ENCODE peak calls at places on chromosomes 3 and 15, in four cellular contexts. J is SK-N-SH, X is HepG2, G is K562. L is an unnamed sample.

GRCh38 chr3:153513236-153513635 is 351.2 kb downstream of the RAP2B start:
- DNase-seq in X (peak), J (no peak), G (no peak), L (peak)

GRCh38 chr15:27179789-27180188 is 208.8 kb downstream of the GABRG3 start:
- DNase-seq in J (no peak), G (peak), X (no peak), L (no peak)

GRCh38 chr15:56464893-56465520 is at the start of gene MNS1:
- DNase-seq in J (peak), G (peak), X (peak), L (peak)

GRCh38 chr15:37885651-37886050 is 48.8 kb upstream of the TMCO5A start:
- DNase-seq in J (no peak), X (no peak), G (no peak), L (no peak)

GRCh38 chr15:40047413-40048154 is 8.6 kb upstream of the SRP14 start:
- DNase-seq in J (no peak), G (no peak), X (no peak), L (no peak)

GRCh38 chr15:49813615-49814014 is 192.8 kb downstream of the DTWD1 start:
- DNase-seq in J (no peak), X (no peak), G (no peak), L (no peak)

GRCh38 chr3:74883690-74884089 is 269.2 kb upstream of the CNTN3 start:
- DNase-seq in X (peak), J (peak), G (no peak), L (peak)

GRCh38 chr3:107841864-107842263 is 249.0 kb downstream of the CD47 start:
- DNase-seq in G (no peak), J (no peak), X (no peak), L (no peak)

GRCh38 chr15:67807836-67808235 is 17.5 kb upstream of the SKOR1 start:
- DNase-seq in X (no peak), J (no peak), G (no peak), L (no peak)

GRCh38 chr3:39106281-39107055 is 959 bp downstream of the GORASP1 start:
- DNase-seq in G (no peak), X (no peak), J (peak), L (no peak)

GRCh38 chr15:85047271-85047948 is 65.8 kb downstream of the PDE8A start:
- DNase-seq in J (no peak), G (peak), X (peak), L (no peak)

GRCh38 chr3:128347282-128347681 is 119.4 kb downstream of the DNAJB8 start:
- DNase-seq in X (no peak), J (no peak), G (no peak), L (no peak)

GRCh38 chr15:33440911-33441310 is 130.1 kb downstream of the RYR3 start:
- DNase-seq in J (no peak), X (no peak), G (no peak), L (no peak)

GRCh38 chr3:5019411-5020261 is 40.4 kb downstream of the BHLHE40 start:
- DNase-seq in J (no peak), X (no peak), G (peak), L (no peak)

GRCh38 chr3:98550833-98551232 is 19.1 kb downstream of the GPR15 start:
- DNase-seq in X (no peak), J (no peak), G (no peak), L (no peak)

GRCh38 chr3:136042608-136043221 is 77.2 kb downstream of the PPP2R3A start:
- DNase-seq in G (peak), X (peak), J (peak), L (no peak)

GRCh38 chr3:11059090-11059798 is 66.7 kb downstream of the SLC6A1 start:
- DNase-seq in J (peak), G (peak), X (peak), L (peak)

GRCh38 chr15:53962646-53963561 is 15.3 kb upstream of the UNC13C start:
- DNase-seq in J (peak), X (peak), G (no peak), L (peak)

GRCh38 chr3:10233988-10234387 is 14.3 kb upstream of the TATDN2 start:
- DNase-seq in J (no peak), X (no peak), G (no peak), L (no peak)

GRCh38 chr3:48411041-48411588 is 18.8 kb downstream of the PLXNB1 start:
- DNase-seq in G (no peak), J (peak), X (no peak), L (peak)

GRCh38 chr3:197907196-197907595 is 42.8 kb upstream of the RPL35A start:
- DNase-seq in J (no peak), X (no peak), G (no peak), L (no peak)

GRCh38 chr15:38217181-38217580 is 35.5 kb upstream of the SPRED1 start:
- DNase-seq in X (no peak), J (no peak), G (no peak), L (no peak)

GRCh38 chr3:46162975-46163550 is 45.0 kb downstream of the CCR1 start:
- DNase-seq in G (no peak), X (peak), J (no peak), L (no peak)

GRCh38 chr15:47517737-47518136 is 199.6 kb upstream of the SEMA6D start:
- DNase-seq in G (no peak), J (no peak), X (no peak), L (no peak)

GRCh38 chr15:68276668-68277067 is 877 bp upstream of the FEM1B start:
- DNase-seq in G (no peak), J (no peak), X (no peak), L (no peak)

GRCh38 chr3:49173116-49173791 is 1.9 kb downstream of the KLHDC8B start:
- DNase-seq in G (peak), X (peak), J (peak), L (peak)

GRCh38 chr15:63528138-63528659 is 23.8 kb downstream of the USP3 start:
- DNase-seq in J (no peak), G (no peak), X (no peak), L (no peak)

GRCh38 chr15:25171111-25171811 is 216.5 kb downstream of the SNRPN start:
- DNase-seq in X (no peak), J (no peak), G (no peak), L (peak)

GRCh38 chr3:14329116-14329830 is 73.1 kb upstream of the SLC6A6 start:
- DNase-seq in X (no peak), G (no peak), J (no peak), L (peak)
- TF ChIP-seq FOXJ3 in X (no peak), G (no peak), J (no peak), L (no peak)

GRCh38 chr15:62270216-62270921 is 105.3 kb upstream of the C2CD4B start:
- DNase-seq in J (no peak), G (no peak), X (no peak), L (no peak)
- TF ChIP-seq FOXJ3 in J (no peak), G (no peak), X (no peak), L (no peak)

GRCh38 chr15:66566963-66567531 is 1.2 kb upstream of the LCTL start:
- DNase-seq in J (peak), G (peak), X (peak), L (peak)
- TF ChIP-seq FOXJ3 in J (no peak), G (no peak), X (no peak), L (no peak)

DNA sequence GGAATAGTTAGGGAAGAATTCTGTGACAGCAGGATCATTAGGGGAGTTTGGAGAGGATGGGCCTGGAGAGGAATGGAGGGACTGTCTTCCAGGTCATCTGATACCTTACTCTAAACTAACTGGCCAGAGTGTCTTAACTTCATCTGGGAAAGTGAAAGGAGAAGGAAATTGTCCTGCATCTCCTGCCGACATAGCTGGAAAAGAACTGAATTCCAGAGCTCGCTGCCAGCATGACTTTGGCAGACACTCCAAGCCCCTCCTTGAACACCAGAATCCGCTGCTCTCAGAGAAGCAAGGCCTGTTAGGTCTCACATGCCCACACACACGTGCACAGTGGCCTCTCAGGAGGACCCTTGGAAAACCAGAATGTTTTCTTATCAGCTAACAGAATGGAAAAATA is 10.5 kb downstream of the ABI3BP start:
- DNase-seq in J (no peak), X (no peak), G (no peak), L (no peak)
- TF ChIP-seq FOXJ3 in J (no peak), X (no peak), G (no peak), L (no peak)

DNA sequence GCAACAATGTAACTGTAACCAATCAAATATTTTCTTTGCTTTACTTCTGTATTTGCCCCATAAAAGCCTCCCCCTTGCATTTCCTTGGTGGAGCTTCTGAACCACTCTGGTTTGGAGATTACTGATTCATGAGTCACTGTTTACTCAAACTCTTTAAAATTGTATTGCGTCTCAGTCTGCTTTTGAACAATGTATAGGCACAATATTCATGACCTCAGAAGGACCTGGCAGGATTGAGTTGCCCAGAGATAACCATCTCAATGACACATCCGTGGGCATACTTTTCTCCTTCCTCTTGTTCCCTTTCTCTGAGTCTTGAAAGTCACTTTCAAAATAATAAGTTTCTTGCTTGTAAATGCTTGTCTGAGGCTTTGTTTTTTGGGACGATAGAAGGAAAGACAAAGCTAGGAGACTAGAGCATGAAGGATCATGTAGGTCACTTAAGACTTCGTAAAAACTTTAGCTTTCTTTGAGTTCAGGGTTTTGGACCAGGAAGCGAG is 57.1 kb upstream of the POU1F1 start:
- DNase-seq in J (no peak), G (no peak), X (peak), L (no peak)
- TF ChIP-seq FOXJ3 in J (no peak), G (no peak), X (no peak), L (no peak)

DNA sequence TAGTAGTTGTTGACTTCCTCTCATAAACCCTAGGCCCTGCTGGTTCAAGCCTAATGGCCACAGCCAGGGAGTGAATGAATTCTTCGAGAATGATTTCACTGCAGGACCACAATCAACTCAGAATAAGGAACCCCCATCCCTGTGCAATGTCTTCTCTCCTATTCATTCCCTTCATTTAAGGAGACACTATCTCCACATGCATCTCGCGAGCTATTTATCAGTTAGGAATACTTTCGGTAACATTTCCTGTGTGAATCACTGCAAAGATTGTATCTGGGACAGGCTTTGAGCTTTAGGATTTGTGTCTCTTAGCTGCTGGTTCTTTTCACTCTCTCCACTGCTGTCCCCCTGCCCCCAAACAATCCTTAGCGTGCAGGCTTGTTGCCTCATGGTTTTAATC is 94.4 kb downstream of the MYLK start:
- DNase-seq in J (no peak), X (no peak), G (no peak), L (no peak)
- TF ChIP-seq FOXJ3 in J (no peak), X (no peak), G (no peak), L (no peak)

GRCh38 chr15:65533057-65533752 is 2.9 kb downstream of the HACD3 start:
- DNase-seq in X (no peak), J (no peak), G (peak), L (no peak)

GRCh38 chr15:65529754-65530317 is 427 bp upstream of the HACD3 start:
- DNase-seq in J (no peak), G (no peak), X (no peak), L (no peak)

GRCh38 chr15:65535192-65535591 is 4.9 kb downstream of the HACD3 start:
- DNase-seq in X (no peak), J (no peak), G (no peak), L (no peak)

GRCh38 chr15:65530318-65531111 is at the start of gene HACD3:
- DNase-seq in J (peak), X (peak), G (peak), L (peak)

DNA sequence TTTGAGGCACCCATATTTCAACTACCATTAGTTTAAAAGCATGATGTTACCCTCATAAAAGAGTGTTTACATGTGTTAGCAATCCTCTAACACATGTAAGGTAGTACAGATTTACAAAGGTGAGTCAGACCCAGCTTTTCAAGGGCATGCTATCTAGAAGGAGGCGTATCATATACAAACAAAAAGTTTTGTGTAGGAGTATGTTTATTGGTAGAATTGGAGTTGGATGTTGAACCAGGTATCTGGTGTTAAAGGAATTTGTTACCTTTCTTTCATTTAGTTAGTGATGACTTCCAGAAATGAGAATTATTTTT is 2.4 kb downstream of the HACD3 start:
- DNase-seq in G (no peak), X (peak), J (no peak), L (no peak)
- TF ChIP-seq FOXJ3 in G (no peak), X (no peak), J (no peak), L (no peak)

DNA sequence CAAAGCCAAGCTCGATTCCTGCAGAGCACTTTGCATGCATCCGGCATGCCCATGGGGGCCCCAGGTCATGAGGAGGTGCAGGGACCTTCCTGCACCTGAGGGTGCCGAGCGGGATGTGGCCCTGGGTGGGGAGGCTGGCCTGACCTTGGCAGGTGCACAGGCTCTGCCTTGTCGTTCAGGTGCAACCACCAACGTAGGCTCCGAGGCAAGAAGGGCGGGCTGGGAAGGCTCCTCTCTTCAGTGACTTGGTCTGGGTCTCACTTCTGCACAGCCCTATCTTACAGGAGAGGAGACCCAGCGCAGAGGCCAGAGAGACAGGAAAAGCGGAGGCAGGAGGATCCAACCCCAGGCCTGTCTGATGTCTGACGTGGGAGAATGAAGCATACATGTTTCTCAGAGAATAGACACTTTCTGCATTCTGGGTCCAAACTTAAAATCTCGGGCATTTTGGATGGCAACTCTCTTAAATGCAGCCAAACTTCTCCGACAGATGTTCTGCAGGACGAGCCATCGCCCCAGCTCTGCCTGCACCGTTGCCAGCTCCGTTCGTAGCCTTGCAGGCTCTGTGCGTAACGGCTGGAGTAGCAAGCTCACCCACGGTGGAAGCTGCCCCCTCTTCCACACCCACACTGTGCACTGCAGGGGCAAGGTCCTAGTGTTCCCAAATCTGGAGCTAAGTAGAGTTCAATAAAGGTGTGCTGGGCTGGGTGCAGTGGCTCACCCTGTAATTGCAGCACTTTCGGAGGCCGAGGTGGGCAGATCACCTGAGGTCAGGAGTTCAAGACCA is 60.8 kb upstream of the SNRPA1 start:
- DNase-seq in G (no peak), X (no peak), J (no peak), L (no peak)
- TF ChIP-seq FOXJ3 in G (no peak), X (no peak), J (no peak), L (no peak)